ENCODE peak calls at places on chromosome 11, in four cellular contexts. O is tibial artery, D is left lung, H is tibial nerve. F is an unnamed sample.
A peak's percentile ranks its signal among the peaks of the same experiment; 100 is the strongest.

GRCh38 chr11:16114451-16114850 is 241.9 kb downstream of the SOX6 start:
- DNase-seq in O (no peak), D (no peak), H (no peak), F (no peak)

GRCh38 chr11:107018274-107018901 is at the start of gene GUCY1A2:
- DNase-seq in O (no peak), D (peak; percentile 65), H (no peak), F (peak; percentile 69)

GRCh38 chr11:115060840-115061239 is 382.5 kb downstream of the NXPE2 start:
- DNase-seq in O (no peak), D (no peak), H (no peak), F (no peak)

GRCh38 chr11:71434576-71435130 is 13.5 kb downstream of the DHCR7 start:
- DNase-seq in O (no peak), D (no peak), H (no peak), F (no peak)

GRCh38 chr11:119590651-119591308 is 138.2 kb downstream of the NECTIN1 start:
- DNase-seq in O (no peak), D (no peak), H (no peak), F (no peak)

GRCh38 chr11:13772223-13773046 is 104.0 kb downstream of the FAR1 start:
- DNase-seq in O (no peak), D (no peak), H (no peak), F (no peak)

GRCh38 chr11:33692013-33692504 is 8.6 kb downstream of the C11orf91 start:
- DNase-seq in O (peak; percentile 84), D (no peak), H (peak; percentile 63), F (peak; percentile 77)

GRCh38 chr11:43135966-43136534 is 175.7 kb upstream of the API5 start:
- DNase-seq in O (no peak), D (no peak), H (no peak), F (no peak)

GRCh38 chr11:104352036-104352435 is 188.1 kb upstream of the PDGFD start:
- DNase-seq in O (no peak), D (no peak), H (no peak), F (no peak)

GRCh38 chr11:12674936-12675696 is 895 bp downstream of the TEAD1 start:
- DNase-seq in O (peak; percentile 35), D (peak; percentile 76), H (peak; percentile 23), F (peak; percentile 80)

GRCh38 chr11:94525933-94526332 is 13.7 kb downstream of the C11orf97 start:
- DNase-seq in O (peak; percentile 75), D (peak; percentile 73), H (peak; percentile 53), F (peak; percentile 92)

GRCh38 chr11:7540830-7541555 is 27.2 kb downstream of the PPFIBP2 start:
- DNase-seq in O (no peak), D (no peak), H (no peak), F (no peak)

GRCh38 chr11:95266751-95267374 is 35.9 kb upstream of the SESN3 start:
- DNase-seq in O (peak; percentile 42), D (no peak), H (no peak), F (no peak)

GRCh38 chr11:132099692-132100091 is 729.3 kb downstream of the NTM start:
- DNase-seq in O (no peak), D (no peak), H (no peak), F (no peak)

GRCh38 chr11:19746081-19746480 is 33.4 kb downstream of the NAV2 start:
- DNase-seq in O (no peak), D (no peak), H (no peak), F (no peak)

GRCh38 chr11:10305964-10306918 is 1.4 kb downstream of the ADM start:
- DNase-seq in O (no peak), D (peak; percentile 82), H (no peak), F (peak; percentile 28)

GRCh38 chr11:118412921-118413320 is 11.5 kb downstream of the ATP5MG start:
- DNase-seq in O (no peak), D (no peak), H (no peak), F (no peak)

GRCh38 chr11:84289381-84289906 is 1003.3 kb upstream of the CCDC90B start:
- DNase-seq in O (no peak), D (no peak), H (no peak), F (no peak)

GRCh38 chr11:78476066-78476465 is 58.4 kb upstream of the GAB2 start:
- DNase-seq in O (no peak), D (no peak), H (no peak), F (no peak)

GRCh38 chr11:13942908-13943505 is 19.5 kb upstream of the SPON1 start:
- DNase-seq in O (no peak), D (no peak), H (no peak), F (no peak)

GRCh38 chr11:1546077-1546535 is 26.0 kb downstream of the DUSP8 start:
- DNase-seq in O (no peak), D (peak; percentile 63), H (no peak), F (no peak)

GRCh38 chr11:107397357-107397756 is 60.3 kb downstream of the CWF19L2 start:
- DNase-seq in O (no peak), D (peak; percentile 13), H (no peak), F (no peak)

GRCh38 chr11:14350215-14350614 is 8.8 kb downstream of the RRAS2 start:
- DNase-seq in O (no peak), D (no peak), H (no peak), F (no peak)

GRCh38 chr11:11728371-11728770 is 106.6 kb upstream of the GALNT18 start:
- DNase-seq in O (no peak), D (no peak), H (no peak), F (no peak)

GRCh38 chr11:72223615-72224586 is 666 bp upstream of the INPPL1 start:
- DNase-seq in O (peak; percentile 72), D (peak; percentile 94), H (no peak), F (peak; percentile 92)

GRCh38 chr11:119481021-119481666 is 58.2 kb upstream of the THY1 start:
- DNase-seq in O (peak; percentile 87), D (peak; percentile 94), H (peak; percentile 76), F (peak; percentile 90)

GRCh38 chr11:82823635-82824614 is 76.3 kb downstream of the PRCP start:
- DNase-seq in O (no peak), D (no peak), H (no peak), F (no peak)

GRCh38 chr11:86639172-86639571 is 33.2 kb downstream of the ME3 start:
- DNase-seq in O (no peak), D (no peak), H (no peak), F (no peak)

GRCh38 chr11:94694309-94695060 is 73.7 kb upstream of the AMOTL1 start:
- DNase-seq in O (no peak), D (no peak), H (no peak), F (no peak)

DNA sequence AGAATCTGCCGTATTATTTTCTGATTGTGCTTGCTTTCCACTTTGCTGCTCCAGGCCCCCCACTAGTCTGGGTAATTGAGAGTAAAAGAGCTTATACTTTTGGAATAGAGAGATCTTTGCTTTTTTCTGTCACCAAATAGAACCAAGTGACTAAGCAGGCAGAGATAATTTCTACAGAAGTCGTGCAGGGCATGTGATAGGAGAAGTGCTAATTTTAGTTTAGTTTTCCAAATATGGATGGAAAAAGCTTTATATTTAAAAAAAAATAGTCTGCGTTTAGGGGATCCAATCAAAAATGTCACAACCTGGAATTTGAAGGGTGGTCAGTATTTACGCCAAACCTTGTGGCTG is 165.6 kb downstream of the LDLRAD3 start:
- DNase-seq in O (no peak), D (no peak), H (no peak), F (no peak)
- H3K27ac ChIP-seq in O (no peak overlapping the region), D (no peak overlapping the region), H (no peak overlapping the region), F (no peak overlapping the region)

GRCh38 chr11:96306600-96306932 is 36.4 kb downstream of the MAML2 start:
- DNase-seq in O (no peak), D (no peak), H (no peak), F (no peak)
- H3K4me3 ChIP-seq in O (peak overlapping the region; percentile 42), D (no peak overlapping the region), H (peak overlapping the region; percentile 31), F (peak overlapping the region; percentile 52)

GRCh38 chr11:27255447-27255828 is 107.6 kb downstream of the CCDC34 start:
- DNase-seq in O (no peak), D (no peak), H (no peak), F (no peak)
- H3K27ac ChIP-seq in O (no peak overlapping the region), D (no peak overlapping the region), H (no peak overlapping the region), F (no peak overlapping the region)

DNA sequence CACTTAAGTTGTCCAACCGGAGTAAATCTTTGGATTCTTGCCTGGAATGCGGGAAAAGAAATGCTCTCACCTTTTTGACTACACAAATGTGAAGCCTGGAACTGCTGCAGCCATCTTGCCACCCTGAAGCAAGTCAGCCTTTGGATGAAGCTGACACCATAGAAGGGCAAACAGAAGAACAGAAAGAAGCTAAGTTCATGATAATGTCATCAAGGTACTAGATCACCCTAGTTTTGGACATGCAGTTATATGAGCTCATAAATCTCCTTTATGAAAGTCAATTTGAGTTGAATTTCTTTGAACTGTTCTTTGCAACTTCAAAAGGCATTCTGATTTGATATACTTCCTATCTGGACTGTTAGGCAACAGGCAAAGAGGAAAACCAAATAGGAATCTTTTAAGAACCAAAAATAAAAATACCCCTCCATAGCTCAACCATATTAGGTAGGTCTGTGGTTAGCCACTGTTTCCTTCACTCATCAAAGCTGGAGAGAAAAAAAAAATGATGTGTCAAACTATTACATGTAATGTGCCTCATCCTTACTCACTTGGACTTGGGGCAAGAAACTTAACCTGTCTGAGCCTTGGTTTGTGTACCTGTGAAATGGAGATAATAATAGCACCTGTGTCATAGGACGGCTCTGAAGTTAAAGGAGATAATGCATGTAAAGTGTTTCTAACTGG is 91.9 kb downstream of the WT1 start:
- DNase-seq in O (no peak), D (no peak), H (no peak), F (no peak)
- H3K4me3 ChIP-seq in O (no peak overlapping the region), D (no peak overlapping the region), H (no peak overlapping the region), F (no peak overlapping the region)

DNA sequence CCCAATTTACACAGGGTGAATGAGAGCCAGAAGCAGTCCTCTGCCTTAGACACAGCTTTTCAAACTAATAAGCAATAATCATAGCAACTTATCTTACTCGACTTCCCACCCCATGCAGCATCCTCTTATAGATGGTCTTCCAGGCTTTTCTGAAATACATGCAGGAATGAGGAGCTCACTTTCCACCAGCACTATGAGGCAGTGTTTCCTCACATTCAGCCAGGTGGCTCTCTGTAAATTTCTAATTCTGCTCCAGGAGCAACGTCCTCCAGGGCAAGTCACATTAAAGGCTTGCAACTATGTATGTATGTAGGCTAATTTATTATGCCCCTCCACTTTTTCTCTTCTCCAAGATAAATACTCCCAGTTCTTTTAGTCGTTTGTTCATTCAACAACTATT is 60.0 kb downstream of the PAK1 start:
- DNase-seq in O (no peak), D (no peak), H (no peak), F (no peak)
- H3K27ac ChIP-seq in O (no peak overlapping the region), D (no peak overlapping the region), H (no peak overlapping the region), F (no peak overlapping the region)

DNA sequence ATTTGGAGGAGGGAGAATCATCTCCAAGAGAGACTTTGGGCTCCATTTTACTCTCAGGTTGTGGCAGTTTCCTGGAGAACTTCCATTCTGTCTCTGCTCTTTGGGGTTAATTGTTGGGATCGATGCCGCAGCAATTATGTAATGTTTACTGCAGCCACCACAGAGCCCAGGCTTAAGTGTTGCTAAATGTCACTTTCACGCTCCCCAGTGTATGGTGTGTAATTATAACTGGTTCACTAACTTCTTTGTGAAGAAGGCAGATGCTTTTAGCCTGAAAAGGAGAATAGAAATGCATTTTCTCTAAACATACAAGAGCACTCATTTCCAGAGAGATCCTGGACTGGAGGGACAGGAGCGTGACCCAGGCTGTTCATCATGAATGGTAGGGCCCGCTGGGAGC is 132.2 kb upstream of the PLET1 start:
- DNase-seq in O (no peak), D (no peak), H (no peak), F (no peak)
- H3K4me3 ChIP-seq in O (no peak overlapping the region), D (no peak overlapping the region), H (no peak overlapping the region), F (no peak overlapping the region)

GRCh38 chr11:122811721-122812120 is 26.6 kb upstream of the CRTAM start:
- DNase-seq in O (no peak), D (no peak), H (no peak), F (no peak)
- H3K27ac ChIP-seq in O (no peak overlapping the region), D (no peak overlapping the region), H (no peak overlapping the region), F (no peak overlapping the region)

F was measured in right cardiac atrium.